ENCODE peak calls at places on chromosomes 1 and 21, in five cellular contexts. E is thyroid gland, U is cardiac fibroblast, X is uterus, M is GM12878. I is an unnamed sample.

GRCh38 chr1:194419721-194420120 is 1233.3 kb upstream of the B3GALT2 start:
- DNase-seq in X (no peak), E (no peak), U (no peak), M (no peak), I (no peak)

GRCh38 chr1:97893844-97894243 is 27.0 kb downstream of the DPYD start:
- DNase-seq in X (no peak), U (no peak), E (no peak), M (no peak), I (peak)

GRCh38 chr1:81170721-81171120 is 630.0 kb upstream of the ADGRL2 start:
- DNase-seq in M (no peak), U (peak), E (no peak), X (no peak), I (no peak)

GRCh38 chr1:212684511-212685090 is 15.0 kb downstream of the BATF3 start:
- DNase-seq in M (no peak), U (no peak), X (no peak), E (no peak), I (no peak)

GRCh38 chr1:57109247-57109646 is 143.4 kb upstream of the C8B start:
- DNase-seq in M (no peak), E (no peak), X (no peak), U (no peak), I (no peak)

GRCh38 chr1:232421143-232421796 is 208.7 kb downstream of the SIPA1L2 start:
- DNase-seq in X (no peak), E (no peak), U (no peak), M (no peak), I (no peak)

GRCh38 chr1:29501227-29501976 is 265.1 kb downstream of the PTPRU start:
- DNase-seq in E (no peak), U (no peak), X (no peak), M (no peak), I (no peak)

GRCh38 chr1:108521990-108522393 is 37.9 kb upstream of the EEIG2 start:
- DNase-seq in U (peak), M (no peak), E (no peak), X (no peak), I (no peak)

GRCh38 chr1:51654000-51654399 is 37.1 kb downstream of the OSBPL9 start:
- DNase-seq in X (no peak), E (no peak), M (no peak), U (no peak), I (no peak)

GRCh38 chr1:162283657-162284056 is 93.0 kb downstream of the SPATA46 start:
- DNase-seq in U (no peak), X (no peak), E (no peak), M (no peak), I (no peak)

GRCh38 chr1:159817276-159818041 is 9.2 kb upstream of the SLAMF8 start:
- DNase-seq in M (no peak), X (no peak), U (no peak), E (no peak), I (peak)

GRCh38 chr1:54138994-54139393 is 13.8 kb downstream of the CDCP2 start:
- DNase-seq in E (no peak), U (no peak), X (no peak), M (no peak), I (no peak)

GRCh38 chr1:25066253-25066652 is 136.2 kb upstream of the RUNX3 start:
- DNase-seq in U (peak), M (no peak), E (no peak), X (no peak), I (no peak)

GRCh38 chr1:100720751-100721150 is 1.2 kb downstream of the VCAM1 start:
- DNase-seq in M (no peak), E (no peak), X (no peak), U (no peak), I (no peak)

GRCh38 chr1:100724281-100724680 is 4.7 kb downstream of the VCAM1 start:
- DNase-seq in M (no peak), E (no peak), U (no peak), X (no peak), I (no peak)

GRCh38 chr1:100722211-100722610 is 2.7 kb downstream of the VCAM1 start:
- DNase-seq in E (no peak), U (no peak), M (no peak), X (no peak), I (no peak)

GRCh38 chr1:100719490-100719889 is at the start of gene VCAM1:
- DNase-seq in X (no peak), M (peak), E (no peak), U (peak), I (no peak)

GRCh38 chr1:100721502-100722205 is 2.1 kb downstream of the VCAM1 start:
- DNase-seq in E (no peak), X (peak), M (no peak), U (peak), I (peak)
- H3K4me3 ChIP-seq in E (no peak), X (no peak), M (no peak), U (peak), I (no peak)

DNA sequence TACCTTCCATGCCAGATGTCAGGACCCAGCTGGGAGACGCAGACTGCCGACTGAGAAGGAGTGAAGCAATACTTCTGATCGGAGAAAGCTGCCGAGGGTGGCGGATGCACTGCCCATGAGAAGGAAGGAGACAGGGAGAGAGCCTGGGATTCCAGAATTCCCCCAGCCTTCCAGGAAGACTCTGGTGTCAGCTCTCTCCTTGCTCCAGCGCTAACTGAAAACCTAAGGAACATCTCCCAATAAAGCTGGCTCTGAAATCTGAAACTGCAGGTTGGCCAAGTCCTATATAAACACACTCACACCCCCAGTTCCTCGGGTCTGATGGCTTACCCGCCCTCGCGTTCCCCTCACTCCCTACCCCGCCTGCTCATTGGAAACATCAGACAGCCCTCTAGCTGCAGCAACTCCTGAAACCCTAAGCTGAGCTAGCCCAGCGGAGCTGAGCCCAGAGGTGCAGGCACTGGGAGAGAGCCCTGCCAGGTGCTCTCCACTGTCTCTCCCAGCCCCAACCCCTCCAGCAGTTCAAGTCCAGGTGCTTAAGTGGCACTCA is 52.3 kb downstream of the PLEKHA6 start:
- DNase-seq in U (peak), X (peak), E (peak), M (no peak), I (peak)
- TF ChIP-seq CTCF in U (no peak), X (peak), E (no peak), M (no peak), I (no peak)

DNA sequence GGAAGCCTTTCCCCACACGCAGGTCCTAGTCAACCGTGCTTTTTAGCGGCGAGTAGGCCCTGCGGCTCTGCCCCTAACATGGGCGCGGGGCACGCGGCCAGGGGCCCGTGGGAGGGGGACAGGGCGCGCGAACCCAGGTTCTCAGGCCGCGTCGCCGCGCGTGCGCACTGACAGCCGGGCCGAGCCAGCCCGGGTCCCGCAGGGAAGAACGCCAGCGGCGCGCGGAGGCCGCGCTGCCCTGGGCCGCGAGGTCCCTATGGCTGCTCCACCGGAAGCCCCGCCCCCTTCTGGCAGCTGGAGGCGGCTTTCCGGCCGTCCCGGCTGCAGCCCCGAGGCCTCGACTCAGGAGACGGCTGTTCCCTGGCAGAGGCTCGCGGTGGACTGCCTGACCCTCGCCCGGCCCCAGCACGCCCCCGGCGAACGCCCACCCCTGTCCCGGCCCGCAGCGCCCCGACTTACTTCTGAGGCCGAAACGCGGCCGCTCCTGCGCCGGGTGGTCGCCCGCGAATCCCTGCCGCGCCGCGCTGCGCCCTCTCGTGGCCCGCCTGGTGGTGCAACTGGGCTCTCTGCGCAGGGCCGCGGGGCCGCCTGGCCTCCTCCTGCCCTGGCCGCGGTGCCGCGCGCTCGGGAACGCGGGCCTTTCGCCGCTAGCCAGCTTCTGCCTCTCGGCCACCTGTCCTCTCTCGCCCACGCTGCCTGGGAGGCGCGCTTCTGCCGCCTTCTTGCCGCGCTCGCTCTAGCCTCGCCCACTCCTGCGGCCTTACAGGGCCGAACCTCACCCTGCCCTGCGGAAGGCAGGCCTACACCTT is 16.6 kb upstream of the RIPPLY3 start:
- DNase-seq in U (peak), E (peak), M (peak), X (peak), I (peak)
- H3K4me3 ChIP-seq in U (peak), E (no peak), M (peak), X (peak), I (peak)

GRCh38 chr21:31137951-31138350 is 99.7 kb upstream of the KRTAP19-8 start:
- DNase-seq in X (no peak), U (no peak), M (no peak), E (no peak), I (no peak)

GRCh38 chr21:31135536-31136184 is 97.4 kb upstream of the KRTAP19-8 start:
- DNase-seq in U (no peak), X (no peak), E (no peak), M (no peak), I (no peak)

GRCh38 chr21:31133243-31133830 is 95.1 kb upstream of the KRTAP19-8 start:
- DNase-seq in E (no peak), X (no peak), M (no peak), U (no peak), I (no peak)

GRCh38 chr21:31140025-31140424 is 101.7 kb upstream of the KRTAP19-8 start:
- DNase-seq in M (no peak), X (no peak), E (no peak), U (no peak), I (no peak)

GRCh38 chr21:31136891-31137290 is 98.6 kb upstream of the KRTAP19-8 start:
- DNase-seq in X (peak), E (no peak), U (peak), M (peak), I (no peak)
- TF ChIP-seq CTCF in X (no peak), E (no peak), U (peak), M (peak), I (no peak)

DNA sequence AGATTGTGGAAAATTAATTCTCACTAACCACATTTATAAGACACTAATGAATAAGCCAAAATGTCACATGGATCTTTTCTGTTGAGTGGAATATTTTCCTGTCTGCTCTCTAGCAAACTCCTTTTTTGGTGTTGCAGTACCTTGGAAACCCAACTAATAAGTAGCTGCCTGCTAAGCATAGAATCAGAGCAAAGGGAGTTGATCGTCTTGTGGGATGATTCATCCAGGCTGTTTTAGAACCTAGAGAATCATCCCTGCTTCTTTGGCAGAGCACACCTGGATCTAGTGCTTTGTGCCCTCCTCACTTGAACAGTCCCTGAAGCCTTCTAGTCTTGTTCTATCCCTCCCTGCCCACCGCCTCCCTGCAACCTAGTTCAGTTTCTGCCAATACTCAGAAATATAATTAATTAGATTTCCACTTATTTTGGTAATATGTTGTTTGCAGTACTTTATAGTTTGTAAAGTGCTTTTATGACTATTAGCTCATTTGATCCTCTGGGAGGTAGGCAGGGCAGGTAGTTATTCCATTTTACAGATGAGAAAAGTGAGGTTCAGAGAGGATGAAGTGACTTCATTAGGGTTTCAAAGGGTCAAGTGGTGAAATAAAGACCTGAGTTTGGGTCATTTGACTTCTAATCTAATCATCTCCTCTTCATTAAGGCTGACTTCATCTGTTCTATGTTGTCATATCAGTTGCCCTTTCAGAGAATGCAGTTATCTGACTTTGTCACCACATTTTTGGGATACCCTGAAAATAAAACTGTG is 2.5 kb downstream of the AGO4 start:
- DNase-seq in E (no peak), X (no peak), U (peak), M (no peak), I (peak)
- H3K4me3 ChIP-seq in E (no peak), X (no peak), U (no peak), M (no peak), I (no peak)

DNA sequence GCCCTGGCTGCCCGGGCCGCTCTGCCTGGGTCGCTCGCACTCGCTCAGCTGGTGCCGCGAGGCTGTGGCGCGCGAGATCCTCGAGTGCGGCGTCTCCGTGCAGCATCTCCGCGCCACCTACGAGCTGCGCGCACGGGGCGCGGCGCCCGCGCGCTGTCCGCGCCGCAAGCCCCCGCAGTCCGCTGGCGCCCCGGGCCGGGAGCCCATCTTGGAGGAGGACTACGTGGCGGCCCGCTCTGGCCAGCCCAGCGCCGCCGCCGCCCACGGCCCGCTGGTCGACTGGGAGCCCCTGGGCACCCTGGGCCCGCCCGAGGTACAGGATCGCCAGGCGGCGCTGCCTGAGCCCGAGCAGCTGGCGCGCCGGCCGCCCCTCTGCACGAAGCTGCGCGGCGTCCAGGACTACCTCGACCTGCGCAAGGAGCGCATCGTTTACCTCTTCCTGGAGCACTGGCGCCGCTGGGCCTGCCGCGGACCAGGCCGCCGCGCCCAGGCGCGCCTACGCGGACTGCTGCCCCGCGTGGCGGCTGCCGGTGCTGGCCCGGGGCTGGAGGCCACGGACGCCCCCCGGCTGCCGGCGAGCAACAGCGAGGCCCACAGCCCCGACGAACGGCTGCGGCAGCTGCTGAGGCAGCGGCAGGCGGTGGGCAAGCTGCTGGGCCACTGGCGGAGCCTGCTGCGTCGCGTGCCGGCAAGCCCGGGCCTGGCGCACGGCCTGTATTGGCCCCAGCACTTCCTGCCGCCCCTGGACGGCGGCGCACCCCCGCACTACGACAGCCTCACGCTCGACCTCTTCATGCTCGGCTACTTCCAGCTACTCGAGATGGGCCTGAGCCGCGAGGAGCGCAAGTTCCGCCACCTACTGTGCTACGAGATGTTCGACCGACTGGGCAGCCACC is 10.9 kb downstream of the TNFRSF25 start:
- DNase-seq in U (no peak), M (no peak), X (no peak), E (no peak), I (peak)
- TF ChIP-seq CTCF in U (no peak), M (no peak), X (no peak), E (no peak), I (no peak)

I was measured in epithelial cell of esophagus.